ENCODE peak calls at places on chromosomes 7 and 10, in ten cellular contexts. O is small intestine; Z is adipocyte; Y is vagina; F is A673; D is mesenchymal stem cell; L is lower lobe of right lung; M is SJSA1; A is Karpas-422; G is CD8-positive, alpha-beta T cell. I is an unnamed sample.
A peak's percentile ranks its signal among the peaks of the same experiment; 100 is the strongest.

GRCh38 chr10:107340345-107340744 is 175.8 kb upstream of the SORCS1 start:
- DNase-seq in D (no peak), M (no peak), Y (no peak), A (no peak), L (no peak), G (no peak), Z (no peak), O (no peak), F (peak; percentile 33), I (no peak)

GRCh38 chr7:65338346-65338745 is 35.3 kb upstream of the ZNF92 start:
- DNase-seq in F (no peak), Y (no peak), D (no peak), O (no peak), A (no peak), Z (no peak), G (no peak), L (no peak), M (no peak), I (no peak)

GRCh38 chr10:90168244-90168643 is 466.9 kb downstream of the KIF20B start:
- DNase-seq in A (no peak), G (no peak), L (no peak), F (no peak), O (no peak), M (no peak), Z (no peak), Y (no peak), D (no peak), I (no peak)

GRCh38 chr7:68407460-68407859 is 1190.8 kb upstream of the AUTS2 start:
- DNase-seq in D (no peak), Y (no peak), F (no peak), Z (no peak), L (no peak), G (no peak), M (no peak), O (no peak), A (no peak), I (no peak)

GRCh38 chr10:31467791-31468535 is 148.9 kb downstream of the ZEB1 start:
- DNase-seq in M (no peak), F (no peak), Z (no peak), L (peak; percentile 36), G (no peak), Y (no peak), D (no peak), A (peak; percentile 61), O (peak; percentile 12), I (peak; percentile 15)

GRCh38 chr10:77909021-77909754 is 17.4 kb downstream of the DLG5 start:
- DNase-seq in D (no peak), M (no peak), G (no peak), A (no peak), L (no peak), Y (no peak), F (no peak), O (peak; percentile 30), Z (peak; percentile 39), I (no peak)

GRCh38 chr10:77555591-77556212 is 81.9 kb downstream of the KCNMA1 start:
- DNase-seq in F (no peak), M (no peak), G (no peak), D (peak; percentile 54), L (no peak), Y (no peak), A (no peak), Z (peak; percentile 80), O (no peak), I (no peak)

GRCh38 chr10:3807221-3807927 is 22.4 kb upstream of the KLF6 start:
- DNase-seq in O (no peak), F (no peak), Y (peak; percentile 86), D (peak; percentile 71), L (no peak), A (peak; percentile 43), Z (no peak), G (no peak), M (no peak), I (peak; percentile 46)

GRCh38 chr10:118595598-118596425 is at the start of gene PRLHR:
- DNase-seq in A (no peak), G (no peak), M (no peak), O (no peak), F (peak; percentile 39), Y (no peak), D (peak; percentile 35), L (no peak), Z (peak; percentile 53), I (no peak)

GRCh38 chr7:2475678-2476015 is 551 bp downstream of the GRIFIN start:
- DNase-seq in A (no peak), M (no peak), Z (no peak), L (no peak), F (no peak), G (no peak), O (no peak), Y (no peak), D (no peak), I (peak; percentile 48)

GRCh38 chr7:36153571-36154097 is 580 bp downstream of the EEPD1 start:
- DNase-seq in Y (no peak), Z (peak; percentile 25), O (peak; percentile 38), A (peak; percentile 70), D (no peak), M (no peak), F (no peak), G (peak; percentile 61), L (peak; percentile 76), I (no peak)

GRCh38 chr7:36158321-36158605 is 5.2 kb downstream of the EEPD1 start:
- DNase-seq in G (no peak), Y (no peak), Z (no peak), A (no peak), F (no peak), D (no peak), L (no peak), M (no peak), O (no peak), I (no peak)

GRCh38 chr7:36154255-36155212 is 1.5 kb downstream of the EEPD1 start:
- DNase-seq in L (peak; percentile 54), A (peak; percentile 79), O (no peak), G (no peak), Z (no peak), Y (no peak), M (no peak), F (no peak), D (no peak), I (peak; percentile 17)

GRCh38 chr7:36157506-36158320 is 4.7 kb downstream of the EEPD1 start:
- DNase-seq in M (no peak), G (no peak), D (no peak), A (no peak), O (peak; percentile 86), L (no peak), F (no peak), Z (no peak), Y (no peak), I (no peak)

DNA sequence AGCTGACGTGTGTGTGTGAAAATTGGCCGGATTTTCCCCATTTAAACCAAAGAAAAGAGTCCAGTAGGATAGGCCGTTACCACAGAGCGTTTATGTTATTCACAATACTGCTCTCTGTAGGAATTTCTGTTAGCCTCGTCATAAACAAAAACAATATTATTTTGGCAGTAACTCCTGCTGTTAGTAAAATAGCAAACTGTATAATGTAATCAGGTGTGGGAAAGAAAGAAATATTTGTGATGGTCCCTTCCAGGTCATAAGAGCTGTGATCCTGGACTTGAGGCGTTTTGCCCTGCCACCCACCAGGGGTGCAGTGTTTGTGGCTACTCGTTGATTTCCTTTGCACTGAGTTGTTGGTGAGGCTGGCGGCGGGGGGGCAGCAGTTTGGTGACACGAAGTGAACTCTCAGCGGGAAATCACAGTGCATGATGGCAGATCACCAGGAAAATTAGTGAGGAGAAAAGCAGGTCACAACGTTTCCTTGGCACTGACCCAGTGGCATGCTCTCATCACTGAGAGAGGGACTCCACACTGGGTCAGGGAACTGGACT is 2.8 kb downstream of the EEPD1 start:
- DNase-seq in A (peak; percentile 68), M (peak; percentile 53), F (no peak), O (peak; percentile 54), Y (no peak), Z (no peak), L (no peak), D (peak; percentile 6), G (no peak), I (peak; percentile 46)
- H3K4me3 ChIP-seq in A (peak overlapping the region; percentile 96), M (peak overlapping the region; percentile 1), F (no peak overlapping the region), O (no peak overlapping the region), Y (peak overlapping the region; percentile 97), Z (peak overlapping the region; percentile 90), L (peak overlapping the region; percentile 38), D (peak overlapping the region; percentile 85), G (no peak overlapping the region), I (no peak overlapping the region)

DNA sequence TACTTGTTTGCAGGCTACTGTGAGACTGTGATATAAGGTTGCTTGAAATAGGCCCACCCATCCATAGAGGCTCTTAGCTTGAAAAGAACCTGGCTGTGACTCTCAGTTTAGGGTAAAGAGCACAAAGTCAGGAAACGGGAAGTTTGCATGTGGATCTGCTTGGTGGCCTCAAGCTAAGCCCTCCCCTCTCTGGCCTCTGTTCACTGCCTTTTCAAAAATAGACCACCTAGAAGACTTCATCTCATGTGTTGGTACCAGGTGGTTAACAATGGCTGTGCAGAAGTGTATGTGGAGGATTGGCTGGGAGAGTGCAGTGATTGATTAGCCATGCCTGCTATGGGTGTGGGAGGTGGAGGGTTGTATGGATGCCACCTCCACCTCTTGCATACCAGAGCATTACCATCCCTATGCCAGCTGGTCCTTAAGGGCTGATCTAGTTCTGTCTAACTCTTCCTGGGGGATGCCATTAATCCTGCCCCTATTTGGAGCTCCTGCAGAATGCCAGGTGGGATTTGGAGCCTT is 122.0 kb downstream of the ZMIZ1 start:
- DNase-seq in O (no peak), M (no peak), Y (no peak), A (peak; percentile 87), G (no peak), F (no peak), Z (no peak), L (no peak), D (no peak), I (no peak)
- H3K36me3 ChIP-seq in O (no peaks in the 10 kb centered on the region), M (peaks cover 68% of the 10 kb centered on the region), Y (no peaks in the 10 kb centered on the region), A (no peaks in the 10 kb centered on the region), G (no peaks in the 10 kb centered on the region), F (no peaks in the 10 kb centered on the region), Z (peaks cover 57% of the 10 kb centered on the region), L (peaks cover 21% of the 10 kb centered on the region), D (peaks cover 52% of the 10 kb centered on the region), I (no peaks in the 10 kb centered on the region)

DNA sequence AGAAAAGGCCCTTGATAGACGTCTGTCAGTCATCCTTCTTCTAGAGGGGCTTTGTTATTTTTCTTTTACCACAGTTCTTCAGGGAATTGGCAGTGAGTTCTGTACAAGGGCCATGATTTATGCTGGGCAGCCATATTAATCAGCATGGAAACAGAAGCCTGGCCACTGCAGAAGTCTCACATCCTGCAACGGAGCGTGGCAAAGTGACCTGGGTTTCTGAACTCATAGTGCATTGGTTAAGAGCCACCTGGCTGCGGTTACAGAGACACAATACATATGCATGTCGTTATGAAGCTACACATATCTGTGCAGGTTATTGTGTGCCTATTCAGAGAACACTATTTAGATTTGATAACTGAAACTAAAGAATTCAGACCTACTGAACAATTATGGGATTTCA is 419.4 kb upstream of the CELF2 start:
- DNase-seq in A (peak; percentile 46), G (no peak), F (no peak), O (no peak), M (no peak), Z (no peak), Y (no peak), L (no peak), D (no peak), I (no peak)
- H3K4me3 ChIP-seq in A (no peak overlapping the region), G (no peak overlapping the region), F (no peak overlapping the region), O (no peak overlapping the region), M (no peak overlapping the region), Z (no peak overlapping the region), Y (no peak overlapping the region), L (no peak overlapping the region), D (no peak overlapping the region), I (no peak overlapping the region)

GRCh38 chr7:134798155-134798554 is 18.7 kb downstream of the CALD1 start:
- DNase-seq in Z (no peak), F (no peak), A (no peak), G (no peak), L (no peak), D (no peak), Y (no peak), O (no peak), M (no peak), I (no peak)
- H3K36me3 ChIP-seq in Z (peaks cover 34% of the 10 kb centered on the region), F (no peaks in the 10 kb centered on the region), A (no peaks in the 10 kb centered on the region), G (no peaks in the 10 kb centered on the region), L (no peaks in the 10 kb centered on the region), D (peaks cover 51% of the 10 kb centered on the region), Y (no peaks in the 10 kb centered on the region), O (no peaks in the 10 kb centered on the region), M (peaks cover 66% of the 10 kb centered on the region), I (no peaks in the 10 kb centered on the region)

I was measured in mucosa of descending colon.